ENCODE peak calls at places on chromosome 10, in four cellular contexts. S, L, A and Y are unnamed samples.

GRCh38 chr10:83862723-83863122 is 276.6 kb upstream of the GHITM start:
- DNase-seq in S (no peak), L (no peak), A (no peak), Y (no peak)

GRCh38 chr10:100888957-100889356 is 23.8 kb upstream of the SLF2 start:
- DNase-seq in S (no peak), L (no peak), A (no peak), Y (no peak)

GRCh38 chr10:44043646-44044368 is 341.1 kb downstream of the CXCL12 start:
- DNase-seq in S (no peak), L (no peak), A (no peak), Y (no peak)

GRCh38 chr10:5571826-5572225 is 47.1 kb downstream of the CALML3 start:
- DNase-seq in S (no peak), L (no peak), A (no peak), Y (no peak)

GRCh38 chr10:22607261-22607660 is 107.1 kb downstream of the PIP4K2A start:
- DNase-seq in S (no peak), L (no peak), A (no peak), Y (no peak)

GRCh38 chr10:63346015-63346441 is 119.7 kb downstream of the JMJD1C start:
- DNase-seq in S (no peak), L (no peak), A (no peak), Y (no peak)

GRCh38 chr10:114437456-114438292 is 33.4 kb upstream of the AFAP1L2 start:
- DNase-seq in S (no peak), L (peak; percentile 32), A (no peak), Y (peak; percentile 27)

GRCh38 chr10:94677691-94678090 is 5.8 kb upstream of the CYP2C18 start:
- DNase-seq in S (no peak), L (no peak), A (no peak), Y (no peak)

GRCh38 chr10:69311309-69311708 is 33.0 kb downstream of the HK1 start:
- DNase-seq in S (no peak), L (peak; percentile 51), A (no peak), Y (no peak)

GRCh38 chr10:86661161-86662025 is 6.9 kb upstream of the LDB3 start:
- DNase-seq in S (no peak), L (no peak), A (no peak), Y (peak; percentile 72)

GRCh38 chr10:94279835-94280709 is 82.7 kb downstream of the NOC3L start:
- DNase-seq in S (peak; percentile 62), L (peak; percentile 59), A (peak; percentile 11), Y (peak; percentile 22)

GRCh38 chr10:44334621-44335184 is 50.2 kb downstream of the CXCL12 start:
- DNase-seq in S (no peak), L (no peak), A (no peak), Y (no peak)

GRCh38 chr10:99540673-99541531 is 8.2 kb downstream of the NKX2-3 start:
- DNase-seq in S (no peak), L (no peak), A (no peak), Y (peak; percentile 45)

GRCh38 chr10:120887482-120887881 is 36.3 kb downstream of the WDR11 start:
- DNase-seq in S (no peak), L (no peak), A (no peak), Y (no peak)

GRCh38 chr10:109018892-109019507 is 904.3 kb downstream of the XPNPEP1 start:
- DNase-seq in S (no peak), L (no peak), A (no peak), Y (peak; percentile 9)

GRCh38 chr10:64320448-64320847 is 799.2 kb downstream of the REEP3 start:
- DNase-seq in S (no peak), L (no peak), A (no peak), Y (no peak)

GRCh38 chr10:107095125-107095524 is 69.4 kb downstream of the SORCS1 start:
- DNase-seq in S (no peak), L (no peak), A (no peak), Y (no peak)

GRCh38 chr10:110616493-110617033 is 27.6 kb upstream of the RBM20 start:
- DNase-seq in S (no peak), L (peak; percentile 12), A (no peak), Y (no peak)

DNA sequence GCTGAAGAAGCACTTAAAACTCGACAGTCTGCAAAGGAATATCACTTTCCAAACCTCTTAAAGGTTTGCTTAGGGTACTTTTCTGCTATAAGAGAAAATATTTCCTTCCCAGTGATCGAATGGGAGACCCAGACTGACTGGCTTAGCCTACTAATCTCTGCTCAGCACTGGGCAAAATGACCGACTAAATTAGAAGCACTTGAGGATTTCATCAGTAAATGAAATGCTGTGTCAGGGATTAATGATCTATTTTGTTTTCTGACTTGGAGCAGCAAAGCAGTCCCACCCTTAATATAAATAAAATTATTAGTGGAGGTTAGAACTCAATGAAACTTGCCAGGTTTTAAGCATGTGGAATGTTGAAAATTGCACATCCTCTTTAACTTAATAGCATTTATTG is 411.6 kb downstream of the NEBL start:
- DNase-seq in S (no peak), L (no peak), A (no peak), Y (no peak)
- TF ChIP-seq EP300 in S (no peak), L (no peak), A (no peak), Y (no peak)

GRCh38 chr10:72251635-72252034 is 22.1 kb upstream of the DDIT4 start:
- DNase-seq in S (no peak), L (no peak), A (no peak), Y (no peak)

GRCh38 chr10:72250666-72251065 is 23.1 kb upstream of the DDIT4 start:
- DNase-seq in S (no peak), L (no peak), A (no peak), Y (no peak)

GRCh38 chr10:72255977-72256729 is 17.6 kb upstream of the DDIT4 start:
- DNase-seq in S (no peak), L (no peak), A (no peak), Y (no peak)

GRCh38 chr10:72254891-72255568 is 18.7 kb upstream of the DDIT4 start:
- DNase-seq in S (no peak), L (peak; percentile 73), A (no peak), Y (peak; percentile 84)

DNA sequence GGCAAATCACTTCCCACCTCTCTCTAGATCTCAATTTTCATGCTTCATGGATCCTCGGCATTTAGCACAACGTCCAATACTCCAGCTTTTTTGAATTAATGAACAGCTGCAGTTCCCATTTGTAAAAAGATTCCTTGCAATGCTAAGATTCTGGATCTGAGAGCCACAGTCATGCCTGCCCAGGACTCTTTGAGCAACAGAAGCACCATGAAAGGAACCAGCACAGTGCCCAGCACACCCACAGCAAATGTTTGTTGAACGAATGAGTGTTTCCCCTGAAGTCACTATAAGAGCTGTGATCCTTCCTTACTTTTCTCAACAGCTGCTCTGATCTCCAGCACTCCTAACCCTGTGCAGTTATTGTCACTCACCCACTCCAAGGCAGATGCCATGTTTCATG is 20.7 kb upstream of the DDIT4 start:
- DNase-seq in S (no peak), L (no peak), A (no peak), Y (no peak)
- TF ChIP-seq NRF1 in S (no peak), L (no peak), A (no peak), Y (no peak)

GRCh38 chr10:70714245-70714644 is 41.9 kb downstream of the ADAMTS14 start:
- DNase-seq in S (no peak), L (no peak), A (no peak), Y (no peak)

GRCh38 chr10:70711177-70711576 is 38.9 kb downstream of the ADAMTS14 start:
- DNase-seq in S (no peak), L (no peak), A (no peak), Y (no peak)

GRCh38 chr10:70711911-70712310 is 39.6 kb downstream of the ADAMTS14 start:
- DNase-seq in S (no peak), L (no peak), A (no peak), Y (no peak)

GRCh38 chr10:70714961-70715360 is 42.7 kb downstream of the ADAMTS14 start:
- DNase-seq in S (no peak), L (no peak), A (no peak), Y (no peak)

GRCh38 chr10:70715853-70716795 is 43.8 kb downstream of the ADAMTS14 start:
- DNase-seq in S (no peak), L (peak; percentile 94), A (peak; percentile 9), Y (no peak)
- TF ChIP-seq CHD2 in S (no peak), L (no peak), A (no peak), Y (no peak)

GRCh38 chr10:97211229-97211628 is 25.5 kb upstream of the SLIT1 start:
- DNase-seq in S (no peak), L (no peak), A (no peak), Y (no peak)

GRCh38 chr10:97207131-97207530 is 21.4 kb upstream of the SLIT1 start:
- DNase-seq in S (no peak), L (no peak), A (no peak), Y (no peak)

GRCh38 chr10:97210576-97210975 is 24.8 kb upstream of the SLIT1 start:
- DNase-seq in S (peak; percentile 67), L (peak; percentile 72), A (peak; percentile 37), Y (peak; percentile 86)

GRCh38 chr10:97204826-97205679 is 19.3 kb upstream of the SLIT1 start:
- DNase-seq in S (no peak), L (no peak), A (no peak), Y (no peak)

DNA sequence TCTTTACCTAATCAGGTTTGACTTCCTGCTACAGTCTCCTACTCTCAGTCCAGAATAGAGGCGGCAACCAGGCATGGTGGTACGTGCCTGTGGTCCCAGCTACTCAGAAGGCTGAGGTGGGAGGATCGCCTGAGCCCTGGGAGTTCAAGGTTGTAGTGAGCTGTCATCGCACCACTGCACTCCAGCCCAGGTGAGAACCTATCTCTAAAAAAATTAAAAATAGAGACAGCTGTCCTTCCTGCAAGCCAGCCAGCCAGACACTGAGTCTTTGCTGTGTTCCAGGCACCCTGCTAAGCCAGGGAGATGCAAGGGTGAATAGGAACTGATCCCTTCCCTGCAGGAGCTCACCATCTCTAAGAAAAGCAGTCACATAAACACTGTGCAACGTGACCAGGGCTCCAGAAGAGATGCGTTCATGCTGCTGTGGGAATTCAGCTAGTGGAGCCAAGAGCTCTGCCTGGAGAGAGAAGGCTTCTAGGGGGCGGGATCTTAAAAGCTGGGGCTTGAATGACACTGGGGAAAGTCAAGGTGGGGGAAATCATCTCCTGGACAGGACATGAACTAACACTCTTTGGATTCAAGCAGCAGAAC is 22.1 kb upstream of the SLIT1 start:
- DNase-seq in S (no peak), L (no peak), A (no peak), Y (no peak)
- TF ChIP-seq EP300 in S (no peak), L (no peak), A (no peak), Y (no peak)

GRCh38 chr10:73634397-73634796 is 6.9 kb downstream of the MYOZ1 start:
- DNase-seq in S (no peak), L (peak; percentile 12), A (no peak), Y (no peak)
- TF ChIP-seq NRF1 in S (no peak), L (no peak), A (no peak), Y (no peak)

GRCh38 chr10:137606-138005 is 2.4 kb downstream of the ZMYND11 start:
- DNase-seq in S (no peak), L (no peak), A (no peak), Y (no peak)
- TF ChIP-seq CHD2 in S (no peak), L (no peak), A (no peak), Y (no peak)

DNA sequence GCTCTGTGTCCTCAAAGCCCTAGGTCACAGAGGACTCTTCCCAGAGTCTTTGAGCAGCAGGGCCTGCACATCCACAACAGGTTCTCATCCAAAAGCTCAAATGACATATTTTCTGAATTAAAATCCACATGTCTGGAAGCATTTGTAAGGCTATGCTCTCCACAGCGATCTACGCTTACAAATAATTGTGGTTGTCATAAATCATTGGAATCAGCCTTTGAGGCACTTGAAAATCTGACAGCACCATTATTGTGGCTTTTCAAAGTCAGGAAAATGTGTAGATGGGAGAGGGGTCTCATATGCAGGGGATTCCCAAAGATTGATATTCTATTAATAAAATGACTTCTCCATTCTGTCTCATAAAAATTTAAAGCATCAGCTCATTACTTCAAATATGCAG is 16.3 kb downstream of the GPR26 start:
- DNase-seq in S (no peak), L (no peak), A (no peak), Y (no peak)
- TF ChIP-seq EP300 in S (no peak), L (no peak), A (no peak), Y (no peak)